ENCODE peak calls at places on chromosomes 13 and 19, in ten cellular contexts. One of them, this sample, is unnamed.

GRCh38 chr19:8611391-8611883 is 922 bp upstream of the ADAMTS10 start:
- DNase-seq in stimulated activated CD4-positive, alpha-beta T cell treated with anti-CD3 and anti-CD28 coated beads, Interleukin-2, amount 100 ng/mL, for 24 hours: no peak
- DNase-seq in EL: no peak
- DNase-seq in hippocampal formation: no peak
- DNase-seq in body of pancreas: no peak
- DNase-seq in A172: no peak
- DNase-seq in GM10248: no peak
- DNase-seq in brain microvascular endothelial cell: no peak
- DNase-seq in immature natural killer cell: peak
- DNase-seq in hepatic stellate cell: no peak
- DNase-seq in this sample: peak

GRCh38 chr13:46676378-46676725 is 120.6 kb downstream of the ESD start:
- DNase-seq in stimulated activated CD4-positive, alpha-beta T cell treated with anti-CD3 and anti-CD28 coated beads, Interleukin-2, amount 100 ng/mL, for 24 hours: no peak
- DNase-seq in EL: no peak
- DNase-seq in hippocampal formation: no peak
- DNase-seq in body of pancreas: no peak
- DNase-seq in A172: no peak
- DNase-seq in GM10248: no peak
- DNase-seq in brain microvascular endothelial cell: no peak
- DNase-seq in immature natural killer cell: no peak
- DNase-seq in hepatic stellate cell: no peak
- DNase-seq in this sample: no peak

GRCh38 chr13:112990783-112991182 is 21.8 kb downstream of the MCF2L start:
- DNase-seq in stimulated activated CD4-positive, alpha-beta T cell treated with anti-CD3 and anti-CD28 coated beads, Interleukin-2, amount 100 ng/mL, for 24 hours: no peak
- DNase-seq in EL: no peak
- DNase-seq in hippocampal formation: no peak
- DNase-seq in body of pancreas: peak
- DNase-seq in A172: no peak
- DNase-seq in GM10248: no peak
- DNase-seq in brain microvascular endothelial cell: no peak
- DNase-seq in immature natural killer cell: no peak
- DNase-seq in hepatic stellate cell: no peak
- DNase-seq in this sample: no peak

GRCh38 chr13:73210218-73210883 is 151.5 kb downstream of the KLF5 start:
- DNase-seq in stimulated activated CD4-positive, alpha-beta T cell treated with anti-CD3 and anti-CD28 coated beads, Interleukin-2, amount 100 ng/mL, for 24 hours: no peak
- DNase-seq in EL: no peak
- DNase-seq in hippocampal formation: no peak
- DNase-seq in body of pancreas: peak
- DNase-seq in A172: no peak
- DNase-seq in GM10248: no peak
- DNase-seq in brain microvascular endothelial cell: no peak
- DNase-seq in immature natural killer cell: no peak
- DNase-seq in hepatic stellate cell: no peak
- DNase-seq in this sample: no peak

GRCh38 chr13:94329277-94329676 is 150.2 kb downstream of the DCT start:
- DNase-seq in stimulated activated CD4-positive, alpha-beta T cell treated with anti-CD3 and anti-CD28 coated beads, Interleukin-2, amount 100 ng/mL, for 24 hours: no peak
- DNase-seq in EL: no peak
- DNase-seq in hippocampal formation: no peak
- DNase-seq in body of pancreas: no peak
- DNase-seq in A172: no peak
- DNase-seq in GM10248: no peak
- DNase-seq in brain microvascular endothelial cell: peak
- DNase-seq in immature natural killer cell: no peak
- DNase-seq in hepatic stellate cell: no peak
- DNase-seq in this sample: peak

GRCh38 chr13:76816394-76816793 is 69.8 kb downstream of the KCTD12 start:
- DNase-seq in stimulated activated CD4-positive, alpha-beta T cell treated with anti-CD3 and anti-CD28 coated beads, Interleukin-2, amount 100 ng/mL, for 24 hours: no peak
- DNase-seq in EL: no peak
- DNase-seq in hippocampal formation: no peak
- DNase-seq in body of pancreas: no peak
- DNase-seq in A172: no peak
- DNase-seq in GM10248: no peak
- DNase-seq in brain microvascular endothelial cell: no peak
- DNase-seq in immature natural killer cell: no peak
- DNase-seq in hepatic stellate cell: no peak
- DNase-seq in this sample: no peak

GRCh38 chr19:3478409-3479176 is 1.7 kb downstream of the SMIM24 start:
- DNase-seq in stimulated activated CD4-positive, alpha-beta T cell treated with anti-CD3 and anti-CD28 coated beads, Interleukin-2, amount 100 ng/mL, for 24 hours: no peak
- DNase-seq in EL: no peak
- DNase-seq in hippocampal formation: no peak
- DNase-seq in body of pancreas: no peak
- DNase-seq in A172: no peak
- DNase-seq in GM10248: no peak
- DNase-seq in brain microvascular endothelial cell: no peak
- DNase-seq in immature natural killer cell: peak
- DNase-seq in hepatic stellate cell: no peak
- DNase-seq in this sample: no peak

GRCh38 chr13:35388979-35389378 is 87.5 kb downstream of the MAB21L1 start:
- DNase-seq in stimulated activated CD4-positive, alpha-beta T cell treated with anti-CD3 and anti-CD28 coated beads, Interleukin-2, amount 100 ng/mL, for 24 hours: no peak
- DNase-seq in EL: peak
- DNase-seq in hippocampal formation: no peak
- DNase-seq in body of pancreas: no peak
- DNase-seq in A172: no peak
- DNase-seq in GM10248: no peak
- DNase-seq in brain microvascular endothelial cell: peak
- DNase-seq in immature natural killer cell: peak
- DNase-seq in hepatic stellate cell: no peak
- DNase-seq in this sample: no peak

GRCh38 chr13:78610381-78610883 is 7.1 kb upstream of the POU4F1 start:
- DNase-seq in stimulated activated CD4-positive, alpha-beta T cell treated with anti-CD3 and anti-CD28 coated beads, Interleukin-2, amount 100 ng/mL, for 24 hours: no peak
- DNase-seq in EL: no peak
- DNase-seq in hippocampal formation: no peak
- DNase-seq in body of pancreas: no peak
- DNase-seq in A172: no peak
- DNase-seq in GM10248: no peak
- DNase-seq in brain microvascular endothelial cell: no peak
- DNase-seq in immature natural killer cell: no peak
- DNase-seq in hepatic stellate cell: no peak
- DNase-seq in this sample: no peak

GRCh38 chr13:100528820-100529219 is 59.8 kb downstream of the GGACT start:
- DNase-seq in stimulated activated CD4-positive, alpha-beta T cell treated with anti-CD3 and anti-CD28 coated beads, Interleukin-2, amount 100 ng/mL, for 24 hours: no peak
- DNase-seq in EL: no peak
- DNase-seq in hippocampal formation: no peak
- DNase-seq in body of pancreas: no peak
- DNase-seq in A172: no peak
- DNase-seq in GM10248: no peak
- DNase-seq in brain microvascular endothelial cell: no peak
- DNase-seq in immature natural killer cell: no peak
- DNase-seq in hepatic stellate cell: no peak
- DNase-seq in this sample: no peak

GRCh38 chr19:6065685-6066365 is 44.5 kb downstream of the RFX2 start:
- DNase-seq in stimulated activated CD4-positive, alpha-beta T cell treated with anti-CD3 and anti-CD28 coated beads, Interleukin-2, amount 100 ng/mL, for 24 hours: peak
- DNase-seq in EL: no peak
- DNase-seq in hippocampal formation: no peak
- DNase-seq in body of pancreas: no peak
- DNase-seq in A172: peak
- DNase-seq in GM10248: no peak
- DNase-seq in brain microvascular endothelial cell: no peak
- DNase-seq in immature natural killer cell: peak
- DNase-seq in hepatic stellate cell: no peak
- DNase-seq in this sample: peak

GRCh38 chr19:4501691-4502090 is 16.6 kb downstream of the PLIN4 start:
- DNase-seq in stimulated activated CD4-positive, alpha-beta T cell treated with anti-CD3 and anti-CD28 coated beads, Interleukin-2, amount 100 ng/mL, for 24 hours: no peak
- DNase-seq in EL: no peak
- DNase-seq in hippocampal formation: no peak
- DNase-seq in body of pancreas: no peak
- DNase-seq in A172: no peak
- DNase-seq in GM10248: no peak
- DNase-seq in brain microvascular endothelial cell: no peak
- DNase-seq in immature natural killer cell: no peak
- DNase-seq in hepatic stellate cell: no peak
- DNase-seq in this sample: no peak

GRCh38 chr13:37495046-37495445 is 103.5 kb downstream of the POSTN start:
- DNase-seq in stimulated activated CD4-positive, alpha-beta T cell treated with anti-CD3 and anti-CD28 coated beads, Interleukin-2, amount 100 ng/mL, for 24 hours: no peak
- DNase-seq in EL: peak
- DNase-seq in hippocampal formation: no peak
- DNase-seq in body of pancreas: no peak
- DNase-seq in A172: peak
- DNase-seq in GM10248: no peak
- DNase-seq in brain microvascular endothelial cell: peak
- DNase-seq in immature natural killer cell: no peak
- DNase-seq in hepatic stellate cell: no peak
- DNase-seq in this sample: no peak

GRCh38 chr13:112953591-112954487 is 15.2 kb upstream of the MCF2L start:
- DNase-seq in stimulated activated CD4-positive, alpha-beta T cell treated with anti-CD3 and anti-CD28 coated beads, Interleukin-2, amount 100 ng/mL, for 24 hours: no peak
- DNase-seq in EL: no peak
- DNase-seq in hippocampal formation: no peak
- DNase-seq in body of pancreas: no peak
- DNase-seq in A172: no peak
- DNase-seq in GM10248: no peak
- DNase-seq in brain microvascular endothelial cell: no peak
- DNase-seq in immature natural killer cell: no peak
- DNase-seq in hepatic stellate cell: no peak
- DNase-seq in this sample: no peak

GRCh38 chr13:27349458-27349857 is 75.0 kb upstream of the GTF3A start:
- DNase-seq in stimulated activated CD4-positive, alpha-beta T cell treated with anti-CD3 and anti-CD28 coated beads, Interleukin-2, amount 100 ng/mL, for 24 hours: no peak
- DNase-seq in EL: peak
- DNase-seq in hippocampal formation: no peak
- DNase-seq in body of pancreas: no peak
- DNase-seq in A172: peak
- DNase-seq in GM10248: no peak
- DNase-seq in brain microvascular endothelial cell: peak
- DNase-seq in immature natural killer cell: no peak
- DNase-seq in hepatic stellate cell: peak
- DNase-seq in this sample: peak

GRCh38 chr19:8210660-8211101 is 1.5 kb downstream of the CERS4 start:
- DNase-seq in stimulated activated CD4-positive, alpha-beta T cell treated with anti-CD3 and anti-CD28 coated beads, Interleukin-2, amount 100 ng/mL, for 24 hours: no peak
- DNase-seq in EL: no peak
- DNase-seq in hippocampal formation: no peak
- DNase-seq in body of pancreas: peak
- DNase-seq in A172: no peak
- DNase-seq in GM10248: no peak
- DNase-seq in brain microvascular endothelial cell: no peak
- DNase-seq in immature natural killer cell: no peak
- DNase-seq in hepatic stellate cell: no peak
- DNase-seq in this sample: no peak

GRCh38 chr19:57664269-57665127 is 4.2 kb upstream of the ZSCAN4 start:
- DNase-seq in stimulated activated CD4-positive, alpha-beta T cell treated with anti-CD3 and anti-CD28 coated beads, Interleukin-2, amount 100 ng/mL, for 24 hours: peak
- DNase-seq in EL: peak
- DNase-seq in hippocampal formation: peak
- DNase-seq in body of pancreas: peak
- DNase-seq in A172: peak
- DNase-seq in GM10248: peak
- DNase-seq in brain microvascular endothelial cell: peak
- DNase-seq in immature natural killer cell: no peak
- DNase-seq in hepatic stellate cell: peak
- DNase-seq in this sample: peak

GRCh38 chr19:2302319-2303208 is 5.4 kb downstream of the LINGO3 start:
- DNase-seq in stimulated activated CD4-positive, alpha-beta T cell treated with anti-CD3 and anti-CD28 coated beads, Interleukin-2, amount 100 ng/mL, for 24 hours: no peak
- DNase-seq in EL: peak
- DNase-seq in hippocampal formation: no peak
- DNase-seq in body of pancreas: peak
- DNase-seq in A172: no peak
- DNase-seq in GM10248: no peak
- DNase-seq in brain microvascular endothelial cell: peak
- DNase-seq in immature natural killer cell: peak
- DNase-seq in hepatic stellate cell: peak
- DNase-seq in this sample: no peak

GRCh38 chr13:44331912-44332840 is 41.4 kb upstream of the SERP2 start:
- DNase-seq in stimulated activated CD4-positive, alpha-beta T cell treated with anti-CD3 and anti-CD28 coated beads, Interleukin-2, amount 100 ng/mL, for 24 hours: no peak
- DNase-seq in EL: peak
- DNase-seq in hippocampal formation: peak
- DNase-seq in body of pancreas: peak
- DNase-seq in A172: peak
- DNase-seq in GM10248: no peak
- DNase-seq in brain microvascular endothelial cell: peak
- DNase-seq in immature natural killer cell: no peak
- DNase-seq in hepatic stellate cell: peak
- DNase-seq in this sample: peak

GRCh38 chr19:48806518-48806817 is 4.4 kb downstream of the BCAT2 start:
- DNase-seq in stimulated activated CD4-positive, alpha-beta T cell treated with anti-CD3 and anti-CD28 coated beads, Interleukin-2, amount 100 ng/mL, for 24 hours: peak
- DNase-seq in EL: peak
- DNase-seq in hippocampal formation: peak
- DNase-seq in body of pancreas: no peak
- DNase-seq in A172: no peak
- DNase-seq in GM10248: peak
- DNase-seq in brain microvascular endothelial cell: peak
- DNase-seq in immature natural killer cell: no peak
- DNase-seq in hepatic stellate cell: no peak
- DNase-seq in this sample: no peak

GRCh38 chr19:3275583-3276340 is 51.3 kb downstream of the CELF5 start:
- DNase-seq in stimulated activated CD4-positive, alpha-beta T cell treated with anti-CD3 and anti-CD28 coated beads, Interleukin-2, amount 100 ng/mL, for 24 hours: peak
- DNase-seq in EL: peak
- DNase-seq in hippocampal formation: peak
- DNase-seq in body of pancreas: peak
- DNase-seq in A172: peak
- DNase-seq in GM10248: peak
- DNase-seq in brain microvascular endothelial cell: peak
- DNase-seq in immature natural killer cell: peak
- DNase-seq in hepatic stellate cell: peak
- DNase-seq in this sample: peak

GRCh38 chr13:51861728-51862300 is at the start of gene CCDC70:
- DNase-seq in stimulated activated CD4-positive, alpha-beta T cell treated with anti-CD3 and anti-CD28 coated beads, Interleukin-2, amount 100 ng/mL, for 24 hours: peak
- DNase-seq in EL: peak
- DNase-seq in hippocampal formation: no peak
- DNase-seq in body of pancreas: no peak
- DNase-seq in A172: peak
- DNase-seq in GM10248: no peak
- DNase-seq in brain microvascular endothelial cell: peak
- DNase-seq in immature natural killer cell: no peak
- DNase-seq in hepatic stellate cell: no peak
- DNase-seq in this sample: peak

GRCh38 chr13:21055511-21056045 is 5.8 kb downstream of the LATS2 start:
- DNase-seq in stimulated activated CD4-positive, alpha-beta T cell treated with anti-CD3 and anti-CD28 coated beads, Interleukin-2, amount 100 ng/mL, for 24 hours: no peak
- DNase-seq in EL: no peak
- DNase-seq in hippocampal formation: no peak
- DNase-seq in body of pancreas: no peak
- DNase-seq in A172: no peak
- DNase-seq in GM10248: no peak
- DNase-seq in brain microvascular endothelial cell: no peak
- DNase-seq in immature natural killer cell: no peak
- DNase-seq in hepatic stellate cell: no peak
- DNase-seq in this sample: no peak

GRCh38 chr13:45361596-45362206 is 20.7 kb upstream of the TPT1 start:
- DNase-seq in stimulated activated CD4-positive, alpha-beta T cell treated with anti-CD3 and anti-CD28 coated beads, Interleukin-2, amount 100 ng/mL, for 24 hours: no peak
- DNase-seq in EL: peak
- DNase-seq in hippocampal formation: no peak
- DNase-seq in body of pancreas: no peak
- DNase-seq in A172: peak
- DNase-seq in GM10248: no peak
- DNase-seq in brain microvascular endothelial cell: no peak
- DNase-seq in immature natural killer cell: no peak
- DNase-seq in hepatic stellate cell: no peak
- DNase-seq in this sample: peak

GRCh38 chr19:52099497-52100138 is 4.1 kb upstream of the ZNF841 start:
- DNase-seq in stimulated activated CD4-positive, alpha-beta T cell treated with anti-CD3 and anti-CD28 coated beads, Interleukin-2, amount 100 ng/mL, for 24 hours: no peak
- DNase-seq in EL: peak
- DNase-seq in hippocampal formation: no peak
- DNase-seq in body of pancreas: no peak
- DNase-seq in A172: peak
- DNase-seq in GM10248: no peak
- DNase-seq in brain microvascular endothelial cell: peak
- DNase-seq in immature natural killer cell: no peak
- DNase-seq in hepatic stellate cell: no peak
- DNase-seq in this sample: no peak

GRCh38 chr13:99085139-99085845 is 107.4 kb upstream of the DOCK9 start:
- DNase-seq in stimulated activated CD4-positive, alpha-beta T cell treated with anti-CD3 and anti-CD28 coated beads, Interleukin-2, amount 100 ng/mL, for 24 hours: peak
- DNase-seq in EL: no peak
- DNase-seq in hippocampal formation: no peak
- DNase-seq in body of pancreas: peak
- DNase-seq in A172: no peak
- DNase-seq in GM10248: no peak
- DNase-seq in brain microvascular endothelial cell: no peak
- DNase-seq in immature natural killer cell: no peak
- DNase-seq in hepatic stellate cell: no peak
- DNase-seq in this sample: no peak

GRCh38 chr13:24618219-24618955 is 61.8 kb upstream of the ATP12A start:
- DNase-seq in stimulated activated CD4-positive, alpha-beta T cell treated with anti-CD3 and anti-CD28 coated beads, Interleukin-2, amount 100 ng/mL, for 24 hours: peak
- DNase-seq in EL: no peak
- DNase-seq in hippocampal formation: no peak
- DNase-seq in body of pancreas: no peak
- DNase-seq in A172: no peak
- DNase-seq in GM10248: peak
- DNase-seq in brain microvascular endothelial cell: no peak
- DNase-seq in immature natural killer cell: peak
- DNase-seq in hepatic stellate cell: no peak
- DNase-seq in this sample: peak

GRCh38 chr19:49331616-49332055 is 3.6 kb upstream of the CD37 start:
- DNase-seq in stimulated activated CD4-positive, alpha-beta T cell treated with anti-CD3 and anti-CD28 coated beads, Interleukin-2, amount 100 ng/mL, for 24 hours: peak
- DNase-seq in EL: peak
- DNase-seq in hippocampal formation: peak
- DNase-seq in body of pancreas: peak
- DNase-seq in A172: peak
- DNase-seq in GM10248: peak
- DNase-seq in brain microvascular endothelial cell: peak
- DNase-seq in immature natural killer cell: peak
- DNase-seq in hepatic stellate cell: peak
- DNase-seq in this sample: peak